ENCODE peak calls at places on chromosome 11, in nine cellular contexts. B, X, K, R, F, A, T, L and Y are unnamed samples.

GRCh38 chr11:86696004-86696403 is 23.6 kb upstream of the ME3 start:
- DNase-seq in B (no peak), X (no peak), K (no peak), R (no peak), F (no peak), A (no peak), T (no peak), L (peak), Y (no peak)

GRCh38 chr11:128417607-128418324 is 169.6 kb downstream of the ETS1 start:
- DNase-seq in B (no peak), X (no peak), K (no peak), R (no peak), F (no peak), A (no peak), T (no peak), L (peak), Y (no peak)

GRCh38 chr11:120774591-120775386 is 249.1 kb upstream of the TBCEL start:
- DNase-seq in B (no peak), X (peak), K (no peak), R (no peak), F (no peak), A (no peak), T (no peak), L (no peak), Y (no peak)

GRCh38 chr11:22928207-22928917 is 68.1 kb upstream of the CCDC179 start:
- DNase-seq in B (no peak), X (no peak), K (no peak), R (no peak), F (no peak), A (no peak), T (no peak), L (no peak), Y (no peak)

GRCh38 chr11:129295746-129296145 is 79.9 kb upstream of the BARX2 start:
- DNase-seq in B (no peak), X (no peak), K (no peak), R (no peak), F (no peak), A (no peak), T (no peak), L (peak), Y (no peak)

GRCh38 chr11:119673389-119674336 is 55.3 kb downstream of the NECTIN1 start:
- DNase-seq in B (no peak), X (no peak), K (peak), R (no peak), F (no peak), A (no peak), T (no peak), L (no peak), Y (no peak)

GRCh38 chr11:75100314-75100713 is 3.6 kb upstream of the OR2AT4 start:
- DNase-seq in B (peak), X (peak), K (peak), R (no peak), F (no peak), A (no peak), T (no peak), L (no peak), Y (peak)

GRCh38 chr11:11965656-11966353 is 42.6 kb downstream of the DKK3 start:
- DNase-seq in B (no peak), X (no peak), K (no peak), R (no peak), F (no peak), A (no peak), T (no peak), L (no peak), Y (no peak)

GRCh38 chr11:121610706-121611105 is 157.9 kb upstream of the SORL1-AS1 start:
- DNase-seq in B (no peak), X (no peak), K (no peak), R (no peak), F (no peak), A (no peak), T (peak), L (no peak), Y (no peak)

GRCh38 chr11:74319139-74319538 is 7.7 kb upstream of the P4HA3 start:
- DNase-seq in B (no peak), X (peak), K (no peak), R (no peak), F (no peak), A (no peak), T (no peak), L (peak), Y (no peak)

GRCh38 chr11:33941637-33942160 is 49.8 kb upstream of the LMO2 start:
- DNase-seq in B (no peak), X (no peak), K (peak), R (no peak), F (peak), A (no peak), T (no peak), L (peak), Y (peak)

GRCh38 chr11:62446091-62446490 is 27.3 kb downstream of the SCGB1A1 start:
- DNase-seq in B (no peak), X (no peak), K (no peak), R (no peak), F (no peak), A (no peak), T (no peak), L (no peak), Y (no peak)

GRCh38 chr11:65786786-65787636 is at the start of gene OVOL1:
- DNase-seq in B (no peak), X (peak), K (peak), R (no peak), F (no peak), A (no peak), T (no peak), L (no peak), Y (no peak)

GRCh38 chr11:113562981-113563461 is 87.8 kb upstream of the DRD2 start:
- DNase-seq in B (no peak), X (no peak), K (no peak), R (no peak), F (no peak), A (no peak), T (no peak), L (no peak), Y (no peak)

GRCh38 chr11:112839051-112839450 is 122.2 kb upstream of the NCAM1 start:
- DNase-seq in B (no peak), X (no peak), K (no peak), R (no peak), F (no peak), A (no peak), T (no peak), L (no peak), Y (no peak)

GRCh38 chr11:64887757-64888405 is 9.5 kb upstream of the EHD1 start:
- DNase-seq in B (peak), X (peak), K (peak), R (peak), F (peak), A (peak), T (peak), L (peak), Y (peak)

GRCh38 chr11:71988050-71988449 is 10.7 kb upstream of the IL18BP start:
- DNase-seq in B (no peak), X (no peak), K (no peak), R (no peak), F (no peak), A (no peak), T (no peak), L (peak), Y (no peak)

GRCh38 chr11:235180-235997 is 753 bp downstream of the SIRT3 start:
- DNase-seq in B (no peak), X (no peak), K (no peak), R (no peak), F (no peak), A (no peak), T (no peak), L (no peak), Y (no peak)

GRCh38 chr11:1208361-1209261 is 14.3 kb upstream of the MUC5B start:
- DNase-seq in B (no peak), X (no peak), K (no peak), R (no peak), F (peak), A (no peak), T (no peak), L (no peak), Y (no peak)

GRCh38 chr11:103528596-103528995 is 419.4 kb downstream of the DYNC2H1 start:
- DNase-seq in B (no peak), X (no peak), K (no peak), R (no peak), F (no peak), A (no peak), T (no peak), L (no peak), Y (no peak)

GRCh38 chr11:23688835-23689234 is 808.0 kb upstream of the LUZP2 start:
- DNase-seq in B (no peak), X (no peak), K (no peak), R (no peak), F (no peak), A (no peak), T (no peak), L (peak), Y (no peak)

GRCh38 chr11:36365937-36366336 is 69.8 kb downstream of the PRR5L start:
- DNase-seq in B (no peak), X (no peak), K (no peak), R (no peak), F (no peak), A (no peak), T (no peak), L (peak), Y (no peak)

GRCh38 chr11:88814076-88814475 is 251.7 kb downstream of the GRM5 start:
- DNase-seq in B (no peak), X (no peak), K (peak), R (no peak), F (no peak), A (no peak), T (no peak), L (no peak), Y (no peak)

GRCh38 chr11:66221726-66222236 is 46.7 kb upstream of the RAB1B start:
- DNase-seq in B (no peak), X (no peak), K (peak), R (no peak), F (no peak), A (no peak), T (no peak), L (no peak), Y (no peak)

GRCh38 chr11:65663634-65664200 is 1.0 kb upstream of the RELA start:
- DNase-seq in B (no peak), X (peak), K (peak), R (no peak), F (peak), A (no peak), T (peak), L (peak), Y (peak)

GRCh38 chr11:79381036-79381435 is 59.8 kb downstream of the TENM4 start:
- DNase-seq in B (no peak), X (no peak), K (no peak), R (no peak), F (no peak), A (no peak), T (no peak), L (no peak), Y (no peak)

GRCh38 chr11:108498816-108499408 is 728 bp upstream of the POGLUT3 start:
- DNase-seq in B (no peak), X (no peak), K (no peak), R (no peak), F (no peak), A (no peak), T (no peak), L (no peak), Y (peak)

GRCh38 chr11:122440783-122441701 is 214.5 kb upstream of the UBASH3B start:
- DNase-seq in B (no peak), X (no peak), K (no peak), R (no peak), F (peak), A (no peak), T (peak), L (peak), Y (no peak)